ENCODE peak calls at places on chromosomes 3 and 15, in four cellular contexts. E is Peyer's patch, V is heart left ventricle, K is IMR-90. Y is an unnamed sample. For H3K4me1, the result is how much of the 10 kb centered on the place peaks cover.

GRCh38 chr15:85007741-85008140 is 26.1 kb downstream of the PDE8A start:
- DNase-seq in V (no peak), K (no peak), E (no peak), Y (no peak)

GRCh38 chr15:40439461-40440299 is 1.1 kb upstream of the BAHD1 start:
- DNase-seq in K (peak), E (peak), V (peak), Y (peak)

GRCh38 chr3:134150476-134150875 is 100.2 kb downstream of the RYK start:
- DNase-seq in E (no peak), V (no peak), K (no peak), Y (no peak)

GRCh38 chr3:47324278-47324865 is 41.6 kb downstream of the KLHL18 start:
- DNase-seq in V (peak), E (peak), K (peak), Y (peak)

GRCh38 chr3:3005345-3005744 is 104.8 kb downstream of the IL5RA start:
- DNase-seq in V (no peak), E (no peak), K (no peak), Y (no peak)

GRCh38 chr3:37862219-37862711 is 585 bp downstream of the CTDSPL start:
- DNase-seq in V (peak), K (peak), E (no peak), Y (peak)

GRCh38 chr15:71733122-71733521 is 77.2 kb upstream of the NR2E3 start:
- DNase-seq in E (no peak), K (no peak), V (no peak), Y (no peak)

GRCh38 chr15:39195988-39196486 is 384.8 kb upstream of the THBS1 start:
- DNase-seq in K (peak), E (no peak), V (no peak), Y (no peak)

GRCh38 chr15:99106417-99107220 is 1.7 kb downstream of the SYNM start:
- DNase-seq in E (no peak), V (peak), K (peak), Y (peak)

GRCh38 chr3:146125946-146126345 is 35.0 kb downstream of the PLOD2 start:
- DNase-seq in V (no peak), K (peak), E (no peak), Y (no peak)

GRCh38 chr3:13215940-13216546 is 142.8 kb upstream of the IQSEC1 start:
- DNase-seq in V (no peak), K (peak), E (no peak), Y (no peak)

GRCh38 chr3:116179091-116179490 is 266.2 kb downstream of the LSAMP start:
- DNase-seq in E (no peak), V (no peak), K (peak), Y (no peak)

GRCh38 chr3:193857996-193858395 is 265.0 kb downstream of the OPA1 start:
- DNase-seq in V (no peak), E (no peak), K (peak), Y (no peak)

GRCh38 chr3:43257850-43258249 is 28.5 kb upstream of the SNRK start:
- DNase-seq in K (no peak), V (no peak), E (no peak), Y (no peak)

GRCh38 chr15:101394654-101395053 is 94.9 kb downstream of the PCSK6 start:
- DNase-seq in K (no peak), V (no peak), E (no peak), Y (no peak)

GRCh38 chr15:82807920-82808633 is 1.4 kb upstream of the WHAMM start:
- DNase-seq in E (no peak), V (no peak), K (no peak), Y (no peak)

GRCh38 chr3:66256806-66257205 is 36.0 kb downstream of the SLC25A26 start:
- DNase-seq in E (no peak), V (no peak), K (peak), Y (no peak)

GRCh38 chr15:60906275-60906674 is 322.8 kb downstream of the RORA start:
- DNase-seq in E (no peak), V (no peak), K (no peak), Y (no peak)

GRCh38 chr3:14410501-14411165 is 8.2 kb downstream of the SLC6A6 start:
- DNase-seq in K (peak), V (peak), E (no peak), Y (no peak)

GRCh38 chr3:33403756-33404155 is 36.4 kb downstream of the UBP1 start:
- DNase-seq in E (no peak), V (no peak), K (peak), Y (no peak)

GRCh38 chr3:169234595-169234994 is 428.9 kb downstream of the MECOM start:
- DNase-seq in K (no peak), E (no peak), V (no peak), Y (no peak)

GRCh38 chr15:34304613-34305012 is 33.0 kb downstream of the SLC12A6 start:
- DNase-seq in K (peak), E (no peak), V (no peak), Y (no peak)

GRCh38 chr3:178623666-178624255 is 87.5 kb downstream of the KCNMB2 start:
- DNase-seq in K (no peak), E (no peak), V (no peak), Y (no peak)

GRCh38 chr3:158640646-158641045 is 3.7 kb upstream of the GFM1 start:
- DNase-seq in V (no peak), K (no peak), E (no peak), Y (no peak)

GRCh38 chr3:9068044-9068443 is 104.8 kb upstream of the RAD18 start:
- DNase-seq in E (no peak), K (no peak), V (no peak), Y (no peak)

GRCh38 chr15:80402339-80402738 is 1.8 kb upstream of the ARNT2 start:
- DNase-seq in K (no peak), E (no peak), V (no peak), Y (no peak)

GRCh38 chr15:80404057-80404718 is at the start of gene ARNT2:
- DNase-seq in V (peak), E (no peak), K (peak), Y (peak)

GRCh38 chr15:80404719-80405553 is 754 bp downstream of the ARNT2 start:
- DNase-seq in E (no peak), V (no peak), K (peak), Y (peak)

GRCh38 chr15:80405554-80405850 is 1.3 kb downstream of the ARNT2 start:
- DNase-seq in K (no peak), E (no peak), V (no peak), Y (no peak)

GRCh38 chr15:80403712-80404056 is 498 bp upstream of the ARNT2 start:
- DNase-seq in E (no peak), V (no peak), K (no peak), Y (peak)
- H3K27ac ChIP-seq in E (peak), V (no peak), K (no peak), Y (peak)

GRCh38 chr3:187013080-187013838 is 82.9 kb downstream of the ST6GAL1 start:
- DNase-seq in V (no peak), K (peak), E (peak), Y (no peak)

GRCh38 chr3:187012609-187013051 is 82.3 kb downstream of the ST6GAL1 start:
- DNase-seq in K (peak), V (peak), E (peak), Y (no peak)

GRCh38 chr3:187014417-187014864 is 84.1 kb downstream of the ST6GAL1 start:
- DNase-seq in V (no peak), K (peak), E (peak), Y (no peak)

GRCh38 chr3:187015903-187016638 is 85.7 kb downstream of the ST6GAL1 start:
- DNase-seq in E (peak), V (no peak), K (no peak), Y (no peak)

GRCh38 chr3:187011915-187012314 is 81.6 kb downstream of the ST6GAL1 start:
- DNase-seq in K (no peak), V (no peak), E (peak), Y (no peak)
- TF ChIP-seq POLR2A in K (no peak), V (no peak), E (no peak), Y (no peak)

GRCh38 chr3:127702151-127702578 is 29.4 kb downstream of the ABTB1 start:
- DNase-seq in V (peak), E (no peak), K (no peak), Y (peak)
- H3K4me1 ChIP-seq in V (half or more), E (under half), K (under half), Y (under half)

GRCh38 chr3:182501861-182502260 is 291.4 kb upstream of the ATP11B start:
- DNase-seq in E (no peak), K (no peak), V (no peak), Y (no peak)

DNA sequence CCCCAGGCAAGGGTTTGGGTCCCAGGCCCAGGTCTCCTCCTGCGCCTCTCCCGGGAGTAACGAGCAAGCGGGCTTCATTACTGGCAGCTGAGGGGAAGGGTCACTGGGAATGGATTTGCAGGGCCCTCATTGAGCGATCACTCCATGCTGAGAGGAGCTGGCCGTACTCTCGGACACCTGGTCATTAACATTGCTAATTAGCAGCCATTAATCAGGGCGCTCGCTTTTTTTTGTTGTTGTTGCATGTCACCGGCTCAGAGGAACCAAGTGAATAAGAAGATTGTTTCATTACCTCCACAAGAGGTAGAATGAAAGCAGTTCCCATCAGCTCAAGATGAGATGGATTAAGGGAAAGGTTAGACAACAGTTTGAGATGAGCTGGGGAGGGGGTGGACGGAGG is 293.0 kb upstream of the ATP11B start:
- DNase-seq in V (no peak), E (no peak), K (no peak), Y (no peak)
- H3K27ac ChIP-seq in V (no peak), E (no peak), K (no peak), Y (no peak)

GRCh38 chr3:58214484-58215316 is 3.9 kb upstream of the DNASE1L3 start:
- DNase-seq in V (no peak), E (peak), K (peak), Y (no peak)
- TF ChIP-seq POLR2A in V (no peak), E (no peak), K (no peak), Y (no peak)

DNA sequence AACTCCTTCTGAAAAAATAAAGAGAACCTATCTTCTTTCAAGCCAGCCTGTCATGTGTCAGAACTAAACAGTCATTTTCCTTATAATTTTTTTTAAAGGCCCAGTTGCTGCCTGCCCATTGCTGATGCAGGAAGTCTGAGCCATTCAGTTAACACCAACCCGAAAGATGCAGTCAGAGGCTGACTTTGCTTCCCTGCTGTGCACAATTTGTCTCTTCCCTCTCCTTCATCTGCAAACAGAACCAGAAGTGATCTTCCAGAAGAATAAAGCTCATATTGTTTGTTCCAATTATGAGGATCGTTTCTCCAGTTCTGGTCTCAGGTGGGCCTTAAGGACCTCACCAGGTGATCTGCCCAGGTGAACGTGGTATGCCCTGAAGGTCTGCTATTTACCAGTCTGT is 220.7 kb downstream of the SLCO3A1 start:
- DNase-seq in E (no peak), V (no peak), K (no peak), Y (no peak)
- H3K4me1 ChIP-seq in E (under half), V (under half), K (under half), Y (under half)

GRCh38 chr3:173865900-173866498 is 468.5 kb downstream of the NLGN1 start:
- DNase-seq in K (no peak), V (no peak), E (no peak), Y (no peak)
- H3K27ac ChIP-seq in K (no peak), V (no peak), E (no peak), Y (no peak)

GRCh38 chr15:45586990-45587860 is at the start of gene BLOC1S6:
- DNase-seq in V (peak), K (peak), E (peak), Y (peak)
- TF ChIP-seq POLR2A in V (no peak), K (peak), E (peak), Y (peak)

GRCh38 chr15:73986055-73986775 is 5.9 kb downstream of the STOML1 start:
- DNase-seq in E (peak), K (no peak), V (no peak), Y (no peak)

GRCh38 chr15:73986776-73987056 is 5.4 kb downstream of the STOML1 start:
- DNase-seq in V (no peak), K (no peak), E (no peak), Y (no peak)

GRCh38 chr15:73984208-73984979 is 7.7 kb downstream of the STOML1 start:
- DNase-seq in K (no peak), E (peak), V (peak), Y (no peak)

GRCh38 chr15:73983773-73984172 is 8.3 kb downstream of the STOML1 start:
- DNase-seq in E (peak), V (peak), K (no peak), Y (no peak)

DNA sequence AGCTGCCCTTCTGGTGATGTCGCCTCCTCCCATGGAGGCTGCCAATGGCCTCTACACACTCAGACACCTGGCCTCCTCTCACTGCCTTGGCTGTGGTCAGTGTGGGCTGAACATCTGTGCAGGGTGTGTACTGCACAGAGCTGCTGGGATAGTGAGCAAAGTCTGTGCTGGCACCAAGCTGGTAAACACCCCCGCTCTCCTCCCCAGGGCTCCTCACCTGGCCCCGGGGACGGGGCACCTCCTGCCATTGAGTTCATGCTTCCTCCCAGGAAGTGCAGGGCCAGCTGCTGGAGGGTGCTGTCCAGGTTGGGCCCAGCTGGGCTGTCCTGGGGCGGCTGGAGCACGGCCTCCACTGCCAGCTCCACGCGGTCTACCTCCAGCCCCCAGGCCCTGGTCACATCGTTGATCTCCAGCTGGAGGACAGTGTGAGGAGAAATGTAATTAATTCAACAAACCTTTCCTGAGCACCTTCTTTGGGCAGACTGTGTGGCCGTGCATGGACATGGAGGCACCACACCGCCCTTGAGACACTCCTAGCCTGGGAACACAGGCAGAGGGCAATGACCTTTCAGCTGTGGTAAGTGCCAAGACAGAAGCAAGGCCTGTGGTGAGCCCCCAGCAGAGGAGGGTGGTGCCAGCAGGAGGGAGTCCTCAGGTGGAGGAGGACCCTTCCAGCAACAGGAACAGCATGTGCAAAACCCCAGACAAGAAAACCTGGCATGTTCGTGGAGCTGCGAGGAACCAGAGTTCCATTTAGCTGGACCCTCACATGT is 6.8 kb downstream of the STOML1 start:
- DNase-seq in V (no peak), E (peak), K (peak), Y (no peak)
- H3K4me1 ChIP-seq in V (half or more), E (under half), K (half or more), Y (half or more)

Y was measured in body of pancreas.